ENCODE peak calls at places on chromosomes 11 and 22, in nine cellular contexts. One of them, this sample, is unnamed.

GRCh38 chr11:6655790-6656580 is at the start of gene DCHS1:
- DNase-seq in A549: no peak
- DNase-seq in fibroblast of mammary gland: no peak
- DNase-seq in heart left ventricle: peak
- DNase-seq in spleen: peak
- DNase-seq in GM12864: no peak
- DNase-seq in coronary artery: no peak
- DNase-seq in AG09319: no peak
- DNase-seq in progenitor cell of endocrine pancreas: peak
- DNase-seq in this sample: no peak

GRCh38 chr11:47443028-47443700 is 5.8 kb downstream of the RAPSN start:
- DNase-seq in A549: peak
- DNase-seq in fibroblast of mammary gland: no peak
- DNase-seq in heart left ventricle: no peak
- DNase-seq in spleen: no peak
- DNase-seq in GM12864: no peak
- DNase-seq in coronary artery: no peak
- DNase-seq in AG09319: no peak
- DNase-seq in progenitor cell of endocrine pancreas: no peak
- DNase-seq in this sample: no peak

GRCh38 chr11:96127596-96127959 is 203.7 kb upstream of the MTMR2 start:
- DNase-seq in A549: no peak
- DNase-seq in fibroblast of mammary gland: no peak
- DNase-seq in heart left ventricle: no peak
- DNase-seq in spleen: no peak
- DNase-seq in GM12864: no peak
- DNase-seq in coronary artery: no peak
- DNase-seq in AG09319: no peak
- DNase-seq in progenitor cell of endocrine pancreas: no peak
- DNase-seq in this sample: no peak

GRCh38 chr11:33899383-33900037 is 7.6 kb upstream of the LMO2 start:
- DNase-seq in A549: peak
- DNase-seq in fibroblast of mammary gland: peak
- DNase-seq in heart left ventricle: peak
- DNase-seq in spleen: no peak
- DNase-seq in GM12864: no peak
- DNase-seq in coronary artery: peak
- DNase-seq in AG09319: peak
- DNase-seq in progenitor cell of endocrine pancreas: no peak
- DNase-seq in this sample: no peak

GRCh38 chr22:19984201-19984753 is 32.3 kb downstream of the ARVCF start:
- DNase-seq in A549: peak
- DNase-seq in fibroblast of mammary gland: peak
- DNase-seq in heart left ventricle: peak
- DNase-seq in spleen: peak
- DNase-seq in GM12864: no peak
- DNase-seq in coronary artery: peak
- DNase-seq in AG09319: no peak
- DNase-seq in progenitor cell of endocrine pancreas: no peak
- DNase-seq in this sample: no peak

GRCh38 chr11:10793470-10794255 is 15.1 kb downstream of the EIF4G2 start:
- DNase-seq in A549: no peak
- DNase-seq in fibroblast of mammary gland: no peak
- DNase-seq in heart left ventricle: no peak
- DNase-seq in spleen: no peak
- DNase-seq in GM12864: no peak
- DNase-seq in coronary artery: no peak
- DNase-seq in AG09319: no peak
- DNase-seq in progenitor cell of endocrine pancreas: no peak
- DNase-seq in this sample: no peak

GRCh38 chr22:26740253-26740652 is 82.9 kb downstream of the MIAT start:
- DNase-seq in A549: no peak
- DNase-seq in fibroblast of mammary gland: no peak
- DNase-seq in heart left ventricle: no peak
- DNase-seq in spleen: no peak
- DNase-seq in GM12864: no peak
- DNase-seq in coronary artery: no peak
- DNase-seq in AG09319: no peak
- DNase-seq in progenitor cell of endocrine pancreas: no peak
- DNase-seq in this sample: no peak

GRCh38 chr22:37412445-37413250 is 14.6 kb downstream of the ELFN2 start:
- DNase-seq in A549: no peak
- DNase-seq in fibroblast of mammary gland: no peak
- DNase-seq in heart left ventricle: no peak
- DNase-seq in spleen: no peak
- DNase-seq in GM12864: no peak
- DNase-seq in coronary artery: no peak
- DNase-seq in AG09319: no peak
- DNase-seq in progenitor cell of endocrine pancreas: no peak
- DNase-seq in this sample: no peak

GRCh38 chr11:62413060-62413696 is 5.7 kb upstream of the SCGB1A1 start:
- DNase-seq in A549: no peak
- DNase-seq in fibroblast of mammary gland: no peak
- DNase-seq in heart left ventricle: no peak
- DNase-seq in spleen: no peak
- DNase-seq in GM12864: no peak
- DNase-seq in coronary artery: no peak
- DNase-seq in AG09319: no peak
- DNase-seq in progenitor cell of endocrine pancreas: no peak
- DNase-seq in this sample: no peak

GRCh38 chr11:107549253-107549953 is 16.1 kb downstream of the ALKBH8 start:
- DNase-seq in A549: no peak
- DNase-seq in fibroblast of mammary gland: peak
- DNase-seq in heart left ventricle: no peak
- DNase-seq in spleen: no peak
- DNase-seq in GM12864: no peak
- DNase-seq in coronary artery: no peak
- DNase-seq in AG09319: no peak
- DNase-seq in progenitor cell of endocrine pancreas: no peak
- DNase-seq in this sample: no peak

GRCh38 chr11:76201672-76202412 is 4.5 kb downstream of the WNT11 start:
- DNase-seq in A549: no peak
- DNase-seq in fibroblast of mammary gland: no peak
- DNase-seq in heart left ventricle: no peak
- DNase-seq in spleen: no peak
- DNase-seq in GM12864: no peak
- DNase-seq in coronary artery: no peak
- DNase-seq in AG09319: no peak
- DNase-seq in progenitor cell of endocrine pancreas: no peak
- DNase-seq in this sample: no peak

GRCh38 chr11:36449566-36450390 is 60.3 kb downstream of the TRAF6 start:
- DNase-seq in A549: no peak
- DNase-seq in fibroblast of mammary gland: no peak
- DNase-seq in heart left ventricle: no peak
- DNase-seq in spleen: no peak
- DNase-seq in GM12864: no peak
- DNase-seq in coronary artery: no peak
- DNase-seq in AG09319: no peak
- DNase-seq in progenitor cell of endocrine pancreas: no peak
- DNase-seq in this sample: no peak

GRCh38 chr11:86459682-86460460 is 85.2 kb downstream of the CCDC81 start:
- DNase-seq in A549: peak
- DNase-seq in fibroblast of mammary gland: peak
- DNase-seq in heart left ventricle: peak
- DNase-seq in spleen: no peak
- DNase-seq in GM12864: no peak
- DNase-seq in coronary artery: peak
- DNase-seq in AG09319: no peak
- DNase-seq in progenitor cell of endocrine pancreas: no peak
- DNase-seq in this sample: no peak

GRCh38 chr11:72222106-72222891 is 2.3 kb upstream of the INPPL1 start:
- DNase-seq in A549: no peak
- DNase-seq in fibroblast of mammary gland: no peak
- DNase-seq in heart left ventricle: no peak
- DNase-seq in spleen: peak
- DNase-seq in GM12864: no peak
- DNase-seq in coronary artery: no peak
- DNase-seq in AG09319: no peak
- DNase-seq in progenitor cell of endocrine pancreas: no peak
- DNase-seq in this sample: no peak

GRCh38 chr11:72223615-72224586 is 666 bp upstream of the INPPL1 start:
- DNase-seq in A549: no peak
- DNase-seq in fibroblast of mammary gland: peak
- DNase-seq in heart left ventricle: peak
- DNase-seq in spleen: peak
- DNase-seq in GM12864: no peak
- DNase-seq in coronary artery: no peak
- DNase-seq in AG09319: no peak
- DNase-seq in progenitor cell of endocrine pancreas: peak
- DNase-seq in this sample: peak

GRCh38 chr11:72224587-72225410 is at the start of gene INPPL1:
- DNase-seq in A549: no peak
- DNase-seq in fibroblast of mammary gland: peak
- DNase-seq in heart left ventricle: peak
- DNase-seq in spleen: peak
- DNase-seq in GM12864: no peak
- DNase-seq in coronary artery: no peak
- DNase-seq in AG09319: no peak
- DNase-seq in progenitor cell of endocrine pancreas: no peak
- DNase-seq in this sample: peak

GRCh38 chr11:72221386-72221785 is 3.2 kb upstream of the INPPL1 start:
- DNase-seq in A549: no peak
- DNase-seq in fibroblast of mammary gland: no peak
- DNase-seq in heart left ventricle: no peak
- DNase-seq in spleen: peak
- DNase-seq in GM12864: no peak
- DNase-seq in coronary artery: peak
- DNase-seq in AG09319: no peak
- DNase-seq in progenitor cell of endocrine pancreas: no peak
- DNase-seq in this sample: no peak

GRCh38 chr11:72222907-72223614 is 1.5 kb upstream of the INPPL1 start:
- DNase-seq in A549: peak
- DNase-seq in fibroblast of mammary gland: peak
- DNase-seq in heart left ventricle: peak
- DNase-seq in spleen: peak
- DNase-seq in GM12864: peak
- DNase-seq in coronary artery: peak
- DNase-seq in AG09319: peak
- DNase-seq in progenitor cell of endocrine pancreas: peak
- DNase-seq in this sample: peak
- TF ChIP-seq CTCF in A549: no peak
- TF ChIP-seq CTCF in fibroblast of mammary gland: no peak
- TF ChIP-seq CTCF in heart left ventricle: peak
- TF ChIP-seq CTCF in spleen: peak
- TF ChIP-seq CTCF in GM12864: peak
- TF ChIP-seq CTCF in coronary artery: peak
- TF ChIP-seq CTCF in AG09319: peak
- TF ChIP-seq CTCF in progenitor cell of endocrine pancreas: peak
- TF ChIP-seq CTCF in this sample: no peak

GRCh38 chr11:9310485-9310884 is 3.9 kb downstream of the TMEM41B start:
- DNase-seq in A549: no peak
- DNase-seq in fibroblast of mammary gland: no peak
- DNase-seq in heart left ventricle: no peak
- DNase-seq in spleen: no peak
- DNase-seq in GM12864: no peak
- DNase-seq in coronary artery: no peak
- DNase-seq in AG09319: no peak
- DNase-seq in progenitor cell of endocrine pancreas: no peak
- DNase-seq in this sample: no peak

GRCh38 chr11:9315078-9315688 is 790 bp upstream of the TMEM41B start:
- DNase-seq in A549: peak
- DNase-seq in fibroblast of mammary gland: peak
- DNase-seq in heart left ventricle: no peak
- DNase-seq in spleen: peak
- DNase-seq in GM12864: no peak
- DNase-seq in coronary artery: no peak
- DNase-seq in AG09319: no peak
- DNase-seq in progenitor cell of endocrine pancreas: no peak
- DNase-seq in this sample: no peak

GRCh38 chr11:9313648-9314290 is 624 bp downstream of the TMEM41B start:
- DNase-seq in A549: peak
- DNase-seq in fibroblast of mammary gland: peak
- DNase-seq in heart left ventricle: peak
- DNase-seq in spleen: no peak
- DNase-seq in GM12864: no peak
- DNase-seq in coronary artery: no peak
- DNase-seq in AG09319: no peak
- DNase-seq in progenitor cell of endocrine pancreas: no peak
- DNase-seq in this sample: no peak

GRCh38 chr11:9316334-9316733 is 1.9 kb upstream of the TMEM41B start:
- DNase-seq in A549: no peak
- DNase-seq in fibroblast of mammary gland: no peak
- DNase-seq in heart left ventricle: no peak
- DNase-seq in spleen: no peak
- DNase-seq in GM12864: no peak
- DNase-seq in coronary artery: no peak
- DNase-seq in AG09319: no peak
- DNase-seq in progenitor cell of endocrine pancreas: no peak
- DNase-seq in this sample: no peak

GRCh38 chr11:9314291-9315077 is at the start of gene TMEM41B:
- DNase-seq in A549: peak
- DNase-seq in fibroblast of mammary gland: peak
- DNase-seq in heart left ventricle: peak
- DNase-seq in spleen: peak
- DNase-seq in GM12864: peak
- DNase-seq in coronary artery: peak
- DNase-seq in AG09319: peak
- DNase-seq in progenitor cell of endocrine pancreas: peak
- DNase-seq in this sample: peak
- TF ChIP-seq CTCF in A549: no peak
- TF ChIP-seq CTCF in fibroblast of mammary gland: no peak
- TF ChIP-seq CTCF in heart left ventricle: peak
- TF ChIP-seq CTCF in spleen: peak
- TF ChIP-seq CTCF in GM12864: peak
- TF ChIP-seq CTCF in coronary artery: no peak
- TF ChIP-seq CTCF in AG09319: no peak
- TF ChIP-seq CTCF in progenitor cell of endocrine pancreas: peak
- TF ChIP-seq CTCF in this sample: no peak

GRCh38 chr11:93829598-93829997 is 20.8 kb downstream of the VSTM5 start:
- DNase-seq in A549: no peak
- DNase-seq in fibroblast of mammary gland: no peak
- DNase-seq in heart left ventricle: no peak
- DNase-seq in spleen: no peak
- DNase-seq in GM12864: no peak
- DNase-seq in coronary artery: no peak
- DNase-seq in AG09319: no peak
- DNase-seq in progenitor cell of endocrine pancreas: no peak
- DNase-seq in this sample: no peak
- TF ChIP-seq CTCF in A549: no peak
- TF ChIP-seq CTCF in fibroblast of mammary gland: no peak
- TF ChIP-seq CTCF in heart left ventricle: no peak
- TF ChIP-seq CTCF in spleen: no peak
- TF ChIP-seq CTCF in GM12864: no peak
- TF ChIP-seq CTCF in coronary artery: no peak
- TF ChIP-seq CTCF in AG09319: no peak
- TF ChIP-seq CTCF in progenitor cell of endocrine pancreas: no peak
- TF ChIP-seq CTCF in this sample: no peak

DNA sequence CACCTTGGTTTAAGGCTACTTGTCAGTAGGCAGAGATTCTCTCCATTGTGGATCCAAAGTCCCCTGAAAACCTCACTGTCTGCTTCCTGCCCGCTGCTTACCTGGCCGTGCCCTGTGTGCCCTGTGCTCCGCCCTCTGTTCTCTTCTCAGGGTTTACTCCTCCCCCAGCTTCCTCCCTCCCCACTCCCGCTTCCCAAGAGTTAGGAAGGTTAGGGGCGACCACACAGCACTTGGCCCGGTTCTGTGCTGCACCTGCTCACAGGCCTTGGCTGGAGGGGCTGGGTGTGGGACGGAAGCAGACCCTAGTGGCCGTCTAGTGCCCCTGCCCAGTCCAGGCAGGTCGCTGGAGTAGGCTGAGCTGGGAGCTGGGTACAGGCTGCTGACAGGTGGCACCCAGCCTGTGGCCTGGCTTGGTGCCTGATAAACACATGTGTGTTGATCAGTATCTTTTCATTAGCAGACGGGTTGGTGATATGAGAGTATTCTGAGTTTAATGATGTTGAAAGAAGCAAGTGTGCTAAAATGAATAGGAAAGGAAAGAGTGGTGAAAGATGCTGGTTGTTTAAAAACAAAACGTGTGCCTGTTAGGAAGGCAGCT is 40.5 kb downstream of the GRAMD4 start:
- DNase-seq in A549: no peak
- DNase-seq in fibroblast of mammary gland: no peak
- DNase-seq in heart left ventricle: no peak
- DNase-seq in spleen: no peak
- DNase-seq in GM12864: no peak
- DNase-seq in coronary artery: no peak
- DNase-seq in AG09319: no peak
- DNase-seq in progenitor cell of endocrine pancreas: no peak
- DNase-seq in this sample: no peak
- TF ChIP-seq CTCF in A549: no peak
- TF ChIP-seq CTCF in fibroblast of mammary gland: no peak
- TF ChIP-seq CTCF in heart left ventricle: no peak
- TF ChIP-seq CTCF in spleen: no peak
- TF ChIP-seq CTCF in GM12864: no peak
- TF ChIP-seq CTCF in coronary artery: no peak
- TF ChIP-seq CTCF in AG09319: no peak
- TF ChIP-seq CTCF in progenitor cell of endocrine pancreas: peak
- TF ChIP-seq CTCF in this sample: no peak